ENCODE peak calls at places on chromosomes 4 and X, in seven cellular contexts. X is endodermal cell, K is pancreas, F is erythroblast, V is SK-N-DZ, T is A549, D is cardiac muscle cell. W is an unnamed sample.

GRCh38 chr4:139973611-139974010 is 180.4 kb downstream of the MAML3 start:
- DNase-seq in X (no peak), K (no peak), F (peak; percentile 2), V (no peak), T (no peak), D (no peak), W (no peak)

GRCh38 chr4:118849867-118850812 is 14.2 kb upstream of the SEC24D start:
- DNase-seq in X (peak; percentile 75), K (no peak), F (peak; percentile 12), V (no peak), T (no peak), D (peak; percentile 35), W (no peak)

GRCh38 chrX:1164322-1165288 is 47.8 kb downstream of the CRLF2 start:
- DNase-seq in X (peak; percentile 58), K (no peak), F (no peak), V (no peak), T (peak; percentile 60), D (peak; percentile 10), W (no peak)

GRCh38 chr4:7719354-7720174 is 220.1 kb downstream of the AFAP1 start:
- DNase-seq in X (peak; percentile 95), K (peak; percentile 22), F (peak; percentile 52), V (peak; percentile 56), T (no peak), D (peak; percentile 47), W (peak; percentile 77)

GRCh38 chrX:38382663-38383062 is 30.3 kb downstream of the OTC start:
- DNase-seq in X (no peak), K (no peak), F (no peak), V (no peak), T (no peak), D (no peak), W (no peak)

GRCh38 chrX:2691543-2692220 is 587 bp downstream of the CD99 start:
- DNase-seq in X (no peak), K (peak; percentile 25), F (no peak), V (no peak), T (peak; percentile 67), D (peak; percentile 62), W (peak; percentile 36)

GRCh38 chr4:121951570-121952110 is at the start of gene TRPC3:
- DNase-seq in X (peak; percentile 74), K (no peak), F (peak; percentile 20), V (peak; percentile 4), T (no peak), D (peak; percentile 23), W (peak; percentile 28)

GRCh38 chr4:70914631-70915030 is 12.5 kb downstream of the MOB1B start:
- DNase-seq in X (no peak), K (no peak), F (no peak), V (no peak), T (no peak), D (no peak), W (no peak)

GRCh38 chr4:39066371-39066770 is 4.3 kb downstream of the KLHL5 start:
- DNase-seq in X (no peak), K (no peak), F (no peak), V (no peak), T (no peak), D (no peak), W (no peak)

W was measured in K562.